ENCODE peak calls at places on chromosomes 2 and 18, in seven cellular contexts. G is K562, F is Panc1, Y is HepG2, T is H1, A is SK-N-SH, U is GM12878. Z is an unnamed sample.

GRCh38 chr2:187461294-187462261 is 13.5 kb upstream of the CALCRL start:
- DNase-seq in G (no peak), F (no peak), Y (peak), T (peak), A (no peak), U (no peak), Z (no peak)

GRCh38 chr2:219545610-219546352 is 2.0 kb downstream of the TMEM198 start:
- DNase-seq in G (no peak), F (no peak), Y (peak), T (no peak), A (no peak), U (no peak), Z (no peak)

GRCh38 chr2:227582369-227582768 is 16.3 kb upstream of the SCYGR2 start:
- DNase-seq in G (no peak), F (no peak), Y (no peak), T (no peak), A (no peak), U (no peak), Z (no peak)

GRCh38 chr2:11573418-11574175 is 39.8 kb downstream of the GREB1 start:
- DNase-seq in G (no peak), F (no peak), Y (no peak), T (no peak), A (no peak), U (no peak), Z (no peak)

GRCh38 chr2:201621293-201621999 is 21.9 kb downstream of the TMEM237 start:
- DNase-seq in G (no peak), F (no peak), Y (no peak), T (no peak), A (no peak), U (no peak), Z (no peak)

GRCh38 chr18:316391-316790 is 48.5 kb upstream of the THOC1 start:
- DNase-seq in G (no peak), F (no peak), Y (no peak), T (no peak), A (no peak), U (no peak), Z (no peak)

GRCh38 chr2:177241771-177242135 is 22.8 kb downstream of the NFE2L2 start:
- DNase-seq in G (no peak), F (no peak), Y (no peak), T (no peak), A (peak), U (no peak), Z (no peak)

GRCh38 chr2:44945676-44946427 is 4.3 kb downstream of the SIX3 start:
- DNase-seq in G (no peak), F (no peak), Y (no peak), T (no peak), A (peak), U (no peak), Z (no peak)

GRCh38 chr2:136116111-136116812 is 1.7 kb downstream of the CXCR4 start:
- DNase-seq in G (peak), F (no peak), Y (no peak), T (no peak), A (no peak), U (no peak), Z (no peak)

GRCh38 chr2:240467149-240467642 is 31.7 kb downstream of the GPC1 start:
- DNase-seq in G (no peak), F (no peak), Y (no peak), T (no peak), A (peak), U (no peak), Z (no peak)

GRCh38 chr2:3257166-3257565 is 120.5 kb downstream of the EIPR1 start:
- DNase-seq in G (no peak), F (no peak), Y (no peak), T (no peak), A (peak), U (no peak), Z (no peak)

GRCh38 chr2:239994086-239994485 is 31.1 kb downstream of the NDUFA10 start:
- DNase-seq in G (no peak), F (no peak), Y (no peak), T (no peak), A (no peak), U (no peak), Z (no peak)

GRCh38 chr18:12586956-12587355 is 71.0 kb downstream of the SPIRE1 start:
- DNase-seq in G (no peak), F (no peak), Y (no peak), T (no peak), A (no peak), U (no peak), Z (no peak)
- TF ChIP-seq SIN3A in G (no peak), F (no peak), Y (no peak), T (no peak), A (no peak), U (no peak), Z (no peak)

GRCh38 chr2:191020742-191021381 is 6.9 kb upstream of the STAT1 start:
- DNase-seq in G (peak), F (no peak), Y (peak), T (no peak), A (no peak), U (no peak), Z (no peak)
- TF ChIP-seq SIN3A in G (no peak), F (no peak), Y (no peak), T (no peak), A (no peak), U (no peak), Z (no peak)

GRCh38 chr18:11982981-11983380 is 1.7 kb downstream of the IMPA2 start:
- DNase-seq in G (no peak), F (no peak), Y (peak), T (no peak), A (no peak), U (no peak), Z (no peak)
- TF ChIP-seq SIN3A in G (no peak), F (no peak), Y (no peak), T (no peak), A (no peak), U (no peak), Z (no peak)

GRCh38 chr2:46999857-47000678 is 84.5 kb upstream of the MCFD2 start:
- DNase-seq in G (no peak), F (no peak), Y (no peak), T (no peak), A (peak), U (no peak), Z (no peak)
- TF ChIP-seq SIN3A in G (no peak), F (no peak), Y (no peak), T (no peak), A (no peak), U (no peak), Z (no peak)

GRCh38 chr2:66134113-66134730 is 300.7 kb upstream of the MEIS1 start:
- DNase-seq in G (no peak), F (no peak), Y (no peak), T (no peak), A (no peak), U (no peak), Z (no peak)
- TF ChIP-seq SIN3A in G (no peak), F (no peak), Y (no peak), T (no peak), A (no peak), U (no peak), Z (no peak)